ENCODE peak calls at places on chromosomes 5 and 9, in seven cellular contexts. W is NCI-H1105; Y is activated T-helper 9 cell treated with anti-CD3 and anti-CD28 coated beads, Interleukin-2, amount 50 U/mL, for 16 hours; G is nephron progenitor cell; D is psoas muscle; I is stomach; X is activated CD4-positive, CD25-positive, alpha-beta regulatory T cell. A is an unnamed sample.

GRCh38 chr5:138726848-138727247 is 26.4 kb upstream of the CTNNA1 start:
- DNase-seq in W (no peak), Y (no peak), G (no peak), D (no peak), I (no peak), X (no peak), A (no peak)

GRCh38 chr5:171907731-171908343 is 98.6 kb downstream of the FBXW11 start:
- DNase-seq in W (peak), Y (no peak), G (peak), D (no peak), I (peak), X (peak), A (no peak)

GRCh38 chr9:8106362-8106761 is 306.8 kb upstream of the DMAC1 start:
- DNase-seq in W (no peak), Y (no peak), G (no peak), D (no peak), I (no peak), X (no peak), A (no peak)

GRCh38 chr5:33257807-33258491 is 182.8 kb upstream of the TARS1 start:
- DNase-seq in W (no peak), Y (no peak), G (no peak), D (no peak), I (no peak), X (no peak), A (no peak)

GRCh38 chr5:43227655-43228054 is 35.6 kb downstream of the NIM1K start:
- DNase-seq in W (no peak), Y (no peak), G (no peak), D (no peak), I (no peak), X (no peak), A (no peak)

GRCh38 chr9:127846451-127847154 is 7.9 kb downstream of the ENG start:
- DNase-seq in W (no peak), Y (no peak), G (no peak), D (no peak), I (no peak), X (no peak), A (no peak)

GRCh38 chr5:173314166-173314952 is 13.9 kb downstream of the STC2 start:
- DNase-seq in W (no peak), Y (no peak), G (no peak), D (no peak), I (no peak), X (no peak), A (peak)

GRCh38 chr5:145825751-145826180 is 9.4 kb downstream of the PRELID2 start:
- DNase-seq in W (peak), Y (no peak), G (no peak), D (no peak), I (no peak), X (no peak), A (no peak)

GRCh38 chr9:113912816-113913215 is 36.7 kb downstream of the ZNF618 start:
- DNase-seq in W (no peak), Y (no peak), G (no peak), D (no peak), I (no peak), X (no peak), A (no peak)

GRCh38 chr5:133781446-133781845 is 169.1 kb upstream of the FSTL4 start:
- DNase-seq in W (no peak), Y (no peak), G (no peak), D (no peak), I (no peak), X (no peak), A (no peak)

GRCh38 chr5:133353741-133354140 is 258.6 kb downstream of the FSTL4 start:
- DNase-seq in W (no peak), Y (no peak), G (peak), D (no peak), I (no peak), X (no peak), A (no peak)

GRCh38 chr5:1058988-1059883 is 50.6 kb downstream of the NKD2 start:
- DNase-seq in W (no peak), Y (no peak), G (no peak), D (peak), I (no peak), X (no peak), A (peak)

GRCh38 chr5:10663531-10664183 is 97.4 kb downstream of the DAP start:
- DNase-seq in W (no peak), Y (no peak), G (peak), D (no peak), I (peak), X (no peak), A (no peak)

GRCh38 chr9:88646539-88646938 is 111.6 kb downstream of the NXNL2 start:
- DNase-seq in W (no peak), Y (no peak), G (no peak), D (no peak), I (no peak), X (no peak), A (no peak)

A was measured in kidney.